ENCODE peak calls at places on chromosomes 16 and 17, in four cellular contexts. L, Q, K and G are unnamed samples.

GRCh38 chr17:29613371-29613837 is 9.3 kb downstream of the CORO6 start:
- DNase-seq in Q (peak; percentile 86), L (peak; percentile 87), K (no peak), G (no peak)

GRCh38 chr17:66526827-66527226 is 224.4 kb downstream of the PRKCA start:
- DNase-seq in K (no peak), L (no peak), Q (no peak), G (no peak)

GRCh38 chr16:10178079-10178478 is 4.1 kb downstream of the GRIN2A start:
- DNase-seq in Q (no peak), K (no peak), L (no peak), G (no peak)

GRCh38 chr17:4777969-4778760 is 6.5 kb downstream of the TM4SF5 start:
- DNase-seq in K (no peak), L (no peak), Q (no peak), G (no peak)

GRCh38 chr17:65371702-65372101 is 189.7 kb downstream of the AXIN2 start:
- DNase-seq in K (no peak), Q (no peak), L (no peak), G (no peak)

GRCh38 chr16:66374176-66374575 is 7.7 kb downstream of the CDH5 start:
- DNase-seq in Q (no peak), L (no peak), K (no peak), G (no peak)

GRCh38 chr16:81937305-81938038 is 73.8 kb downstream of the SDR42E1 start:
- DNase-seq in K (no peak), Q (no peak), L (no peak), G (no peak)

GRCh38 chr17:9986754-9987382 is 81.8 kb upstream of the RCVRN start:
- DNase-seq in L (no peak), Q (no peak), K (no peak), G (no peak)

GRCh38 chr16:28580726-28581315 is 16.0 kb downstream of the SULT1A2 start:
- DNase-seq in Q (no peak), K (no peak), L (no peak), G (no peak)

GRCh38 chr17:19753661-19754463 is 5.8 kb upstream of the ALDH3A1 start:
- DNase-seq in Q (no peak), K (peak; percentile 49), L (no peak), G (no peak)

GRCh38 chr17:66625321-66625767 is 209.6 kb upstream of the CACNG5 start:
- DNase-seq in K (peak; percentile 1), L (peak; percentile 61), Q (peak; percentile 41), G (no peak)

GRCh38 chr16:4664538-4665418 is 28.6 kb upstream of the NUDT16L1 start:
- DNase-seq in Q (no peak), K (no peak), L (peak; percentile 10), G (no peak)

GRCh38 chr17:34739386-34739785 is 160.0 kb downstream of the TMEM132E start:
- DNase-seq in L (no peak), Q (no peak), K (no peak), G (no peak)

GRCh38 chr17:3926860-3927627 is 10.8 kb upstream of the P2RX1 start:
- DNase-seq in K (no peak), Q (no peak), L (no peak), G (no peak)

GRCh38 chr16:88747588-88748301 is 37.3 kb downstream of the PIEZO1 start:
- DNase-seq in K (no peak), Q (no peak), L (no peak), G (no peak)

GRCh38 chr17:72255481-72255880 is 134.7 kb downstream of the SOX9 start:
- DNase-seq in L (no peak), K (no peak), Q (no peak), G (peak; percentile 98)